ENCODE peak calls at places on chromosome 5, in four cellular contexts. M, H, Q and U are unnamed samples.

GRCh38 chr5:74042559-74043357 is 416.8 kb downstream of the ARHGEF28 start:
- DNase-seq in H (peak), Q (peak), M (peak), U (peak)

GRCh38 chr5:149407331-149408251 is 28.5 kb upstream of the IL17B start:
- DNase-seq in Q (no peak), M (peak), H (no peak), U (no peak)

GRCh38 chr5:82405166-82405565 is 127.0 kb upstream of the RPS23 start:
- DNase-seq in H (peak), M (no peak), Q (peak), U (no peak)

GRCh38 chr5:2889946-2890475 is 138.5 kb upstream of the IRX2 start:
- DNase-seq in Q (no peak), H (no peak), M (no peak), U (no peak)

GRCh38 chr5:10235350-10235749 is 14.3 kb downstream of the ATPSCKMT start:
- DNase-seq in M (no peak), H (peak), Q (no peak), U (no peak)

GRCh38 chr5:68299575-68299974 is 84.0 kb downstream of the PIK3R1 start:
- DNase-seq in M (no peak), H (no peak), Q (no peak), U (no peak)

GRCh38 chr5:73234156-73234555 is 61.2 kb downstream of the TMEM174 start:
- DNase-seq in M (no peak), H (no peak), Q (no peak), U (no peak)

GRCh38 chr5:152246401-152246800 is 158.7 kb downstream of the NMUR2 start:
- DNase-seq in H (peak), M (peak), Q (peak), U (peak)

DNA sequence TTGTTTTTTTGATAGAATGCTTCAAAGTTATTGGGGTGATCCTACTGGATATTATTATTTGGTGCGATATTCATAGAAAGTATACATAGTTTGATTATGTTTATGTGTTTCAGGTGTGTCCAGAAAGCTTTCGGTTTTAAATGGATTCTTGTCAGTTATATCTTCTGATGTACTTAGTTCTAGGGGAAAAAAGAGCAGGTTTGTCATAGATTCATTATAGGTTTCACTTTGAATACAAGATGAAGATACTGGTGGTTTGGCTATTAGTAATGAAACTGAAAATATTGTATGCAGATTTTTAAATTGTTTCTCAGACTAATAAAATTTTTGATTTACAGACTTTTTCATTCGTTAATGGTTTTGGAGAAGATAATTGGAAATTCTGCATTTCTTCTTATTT is 98.9 kb downstream of the MAN2A1 start:
- DNase-seq in M (no peak), Q (no peak), H (no peak), U (no peak)
- H3K4me2 ChIP-seq in M (no peak), Q (no peak), H (no peak), U (no peak)

DNA sequence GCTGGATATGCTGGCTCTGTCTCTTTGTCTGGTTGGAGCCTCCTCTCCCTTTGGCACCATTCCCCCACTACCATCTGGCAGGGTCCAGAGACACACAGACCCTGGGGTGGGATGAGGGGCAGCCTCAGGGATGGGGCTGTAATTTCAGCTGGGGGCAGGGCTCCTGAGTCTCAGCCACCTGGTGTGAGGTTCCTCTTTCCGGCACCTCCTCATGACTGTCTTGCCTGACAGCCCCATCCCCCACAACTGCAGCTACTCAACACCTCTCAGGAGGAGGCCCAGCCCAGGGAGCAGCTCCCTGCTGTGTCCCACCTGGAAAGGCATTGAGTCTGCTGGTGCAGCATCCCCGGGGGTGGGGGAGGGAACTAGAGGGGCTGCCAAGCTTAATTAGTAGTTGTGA is 11.7 kb upstream of the RPS14 start:
- DNase-seq in Q (no peak), H (no peak), M (peak), U (peak)
- H3K4me2 ChIP-seq in Q (no peak), H (no peak), M (no peak), U (no peak)

GRCh38 chr5:96149546-96149945 is 187.9 kb upstream of the ELL2 start:
- DNase-seq in H (peak), M (no peak), Q (peak), U (peak)

GRCh38 chr5:96149021-96149420 is 187.4 kb upstream of the ELL2 start:
- DNase-seq in M (no peak), Q (no peak), H (no peak), U (no peak)

GRCh38 chr5:96144289-96144688 is 182.6 kb upstream of the ELL2 start:
- DNase-seq in Q (no peak), M (peak), H (peak), U (peak)

GRCh38 chr5:96148376-96148775 is 186.7 kb upstream of the ELL2 start:
- DNase-seq in M (no peak), Q (peak), H (no peak), U (no peak)

GRCh38 chr5:96146675-96147074 is 185.0 kb upstream of the ELL2 start:
- DNase-seq in H (peak), Q (peak), M (peak), U (peak)
- H3K4me2 ChIP-seq in H (no peak), Q (no peak), M (no peak), U (no peak)

GRCh38 chr5:141492168-141492885 is 3.4 kb downstream of the PCDHGC5 start:
- DNase-seq in H (no peak), Q (no peak), M (no peak), U (no peak)

GRCh38 chr5:141493500-141494422 is 4.9 kb downstream of the PCDHGC5 start:
- DNase-seq in M (no peak), Q (peak), H (no peak), U (no peak)

GRCh38 chr5:141494761-141495455 is 6.0 kb downstream of the PCDHGC5 start:
- DNase-seq in M (no peak), Q (no peak), H (no peak), U (peak)

GRCh38 chr5:141496038-141496437 is 7.2 kb downstream of the PCDHGC5 start:
- DNase-seq in H (no peak), M (no peak), Q (no peak), U (peak)

GRCh38 chr5:141495456-141495811 is 6.6 kb downstream of the PCDHGC5 start:
- DNase-seq in H (no peak), Q (no peak), M (no peak), U (peak)
- H3K4me2 ChIP-seq in H (no peak), Q (no peak), M (peak), U (peak)

GRCh38 chr5:147954971-147955370 is 48.6 kb upstream of the C5orf46 start:
- DNase-seq in H (no peak), Q (no peak), M (no peak), U (no peak)

GRCh38 chr5:147961208-147961749 is 54.9 kb upstream of the C5orf46 start:
- DNase-seq in Q (no peak), M (no peak), H (no peak), U (no peak)

GRCh38 chr5:147956842-147957223 is 50.5 kb upstream of the C5orf46 start:
- DNase-seq in H (no peak), M (no peak), Q (peak), U (no peak)

GRCh38 chr5:147957906-147958305 is 51.6 kb upstream of the C5orf46 start:
- DNase-seq in M (no peak), H (no peak), Q (no peak), U (no peak)

DNA sequence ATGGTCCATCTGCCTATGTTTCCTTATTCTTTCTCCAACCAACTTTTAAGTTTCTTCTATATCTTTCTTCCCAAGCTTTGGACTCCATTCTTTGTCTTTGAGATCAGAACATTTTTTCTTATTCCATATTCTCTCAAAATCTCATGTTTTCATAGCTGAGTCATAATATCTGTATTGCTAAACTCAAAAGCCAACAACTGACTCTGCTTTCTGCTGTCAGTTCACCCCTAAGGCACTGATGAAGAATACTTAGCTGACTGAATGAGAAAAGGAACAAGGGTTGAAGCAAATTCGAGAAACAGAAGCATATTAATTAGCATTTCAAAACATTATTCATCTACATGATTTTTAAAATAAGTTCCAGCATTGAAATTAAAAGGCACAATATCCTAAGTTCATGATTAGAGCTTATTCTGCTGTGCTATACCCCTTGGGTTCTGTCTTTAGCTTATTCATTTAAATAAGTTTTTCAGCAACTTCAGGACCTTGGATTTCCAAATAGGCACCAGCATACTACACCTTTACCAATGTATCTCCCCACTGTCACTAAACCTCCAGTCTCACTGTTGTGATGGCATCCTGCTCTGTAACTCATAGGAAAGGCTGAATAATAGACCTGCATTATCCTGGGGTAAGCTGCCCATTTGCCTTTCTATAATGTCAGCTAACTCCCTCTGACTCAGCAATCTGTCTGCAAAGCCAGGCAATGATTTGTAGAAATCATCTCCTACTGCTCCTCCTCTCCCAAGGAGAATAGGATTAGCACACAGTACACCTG is 49.9 kb upstream of the C5orf46 start:
- DNase-seq in H (peak), M (no peak), Q (peak), U (no peak)
- H3K4me2 ChIP-seq in H (no peak), M (no peak), Q (peak), U (no peak)

GRCh38 chr5:137265457-137265856 is 233.7 kb downstream of the SPOCK1 start:
- DNase-seq in M (no peak), H (peak), Q (no peak), U (no peak)
- H3K4me2 ChIP-seq in M (no peak), H (no peak), Q (no peak), U (no peak)

DNA sequence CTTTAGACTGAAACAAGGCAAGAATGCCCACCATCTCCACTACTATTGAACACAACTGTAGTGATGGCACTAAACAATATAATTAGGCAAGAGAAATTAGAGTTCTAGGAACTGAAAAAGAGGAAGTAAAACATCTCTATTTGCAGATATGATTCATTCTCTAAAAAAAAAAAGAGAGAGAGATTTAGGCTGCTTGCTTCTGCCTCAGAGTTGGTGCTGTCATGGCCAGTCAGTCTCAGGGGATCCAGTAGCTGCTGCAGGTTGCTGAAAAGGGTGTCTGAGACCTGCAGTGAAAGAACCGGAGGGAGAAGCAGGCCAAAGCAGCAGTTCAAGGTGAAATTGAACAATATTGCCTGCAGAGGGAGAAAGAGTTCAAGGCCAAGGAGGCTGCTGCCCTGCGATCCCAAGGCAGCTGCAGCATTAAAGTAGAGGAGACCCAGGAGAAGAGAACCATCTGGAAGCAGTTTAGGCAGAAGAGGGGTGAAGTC is 72.5 kb downstream of the AP3B1 start:
- DNase-seq in Q (peak), H (peak), M (no peak), U (peak)
- H3K4me2 ChIP-seq in Q (no peak), H (no peak), M (no peak), U (no peak)

GRCh38 chr5:103561670-103562069 is 919 bp downstream of the NUDT12 start:
- DNase-seq in M (no peak), Q (peak), H (peak), U (no peak)

GRCh38 chr5:103565711-103566110 is 3.1 kb upstream of the NUDT12 start:
- DNase-seq in H (no peak), M (no peak), Q (no peak), U (no peak)

GRCh38 chr5:103562084-103562452 is 521 bp downstream of the NUDT12 start:
- DNase-seq in H (no peak), Q (no peak), M (peak), U (no peak)

GRCh38 chr5:103562453-103563157 is at the start of gene NUDT12:
- DNase-seq in H (peak), M (peak), Q (peak), U (peak)

GRCh38 chr5:103560826-103561225 is 1.8 kb downstream of the NUDT12 start:
- DNase-seq in Q (no peak), M (no peak), H (no peak), U (no peak)
- H3K4me2 ChIP-seq in Q (peak), M (peak), H (peak), U (no peak)

DNA sequence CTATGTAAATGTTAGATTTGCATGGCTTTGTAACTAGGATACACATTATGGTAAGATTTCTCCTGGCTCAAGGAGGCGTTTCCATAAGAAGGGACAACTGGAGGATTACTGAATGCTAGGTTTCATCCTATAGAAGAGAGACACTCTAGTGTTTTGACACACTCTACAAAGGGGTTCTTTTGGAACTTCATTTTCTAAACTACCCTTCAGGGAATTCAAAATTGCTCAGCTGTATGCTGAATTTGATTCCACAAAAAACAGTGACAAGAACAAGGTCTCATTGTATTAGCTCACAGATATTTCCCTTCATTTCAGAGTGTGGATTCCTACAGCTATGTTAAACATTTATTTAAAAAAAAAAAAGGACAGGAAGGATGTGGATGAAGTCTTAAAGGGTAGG is 151.7 kb downstream of the PPP2R2B start:
- DNase-seq in M (no peak), H (no peak), Q (no peak), U (no peak)
- H3K4me2 ChIP-seq in M (no peak), H (no peak), Q (no peak), U (no peak)